ENCODE peak calls at places on chromosome 20, in ten cellular contexts. One of them, this sample, is unnamed.

GRCh38 chr20:44942264-44942973 is 17.8 kb downstream of the TOMM34 start:
- DNase-seq in AG08395: no peak
- DNase-seq in NCI-H1092: no peak
- DNase-seq in KBM-7: no peak
- DNase-seq in A549: no peak
- DNase-seq in NCI-H1694 treated with DMSO at 0.1 percent for 48 hours: no peak
- DNase-seq in colonic mucosa: no peak
- DNase-seq in endothelial cell: no peak
- DNase-seq in OCI-LY7: no peak
- DNase-seq in LHCN-M2: no peak
- DNase-seq in this sample: no peak

GRCh38 chr20:2221933-2222332 is 73.9 kb upstream of the TGM3 start:
- DNase-seq in AG08395: no peak
- DNase-seq in NCI-H1092: no peak
- DNase-seq in KBM-7: no peak
- DNase-seq in A549: no peak
- DNase-seq in NCI-H1694 treated with DMSO at 0.1 percent for 48 hours: no peak
- DNase-seq in colonic mucosa: no peak
- DNase-seq in endothelial cell: no peak
- DNase-seq in OCI-LY7: no peak
- DNase-seq in LHCN-M2: no peak
- DNase-seq in this sample: no peak

GRCh38 chr20:33648396-33649004 is 13.6 kb upstream of the C20orf144 start:
- DNase-seq in AG08395: peak
- DNase-seq in NCI-H1092: no peak
- DNase-seq in KBM-7: no peak
- DNase-seq in A549: no peak
- DNase-seq in NCI-H1694 treated with DMSO at 0.1 percent for 48 hours: no peak
- DNase-seq in colonic mucosa: no peak
- DNase-seq in endothelial cell: no peak
- DNase-seq in OCI-LY7: no peak
- DNase-seq in LHCN-M2: no peak
- DNase-seq in this sample: no peak

GRCh38 chr20:46752639-46753235 is 43.3 kb downstream of the SLC2A10 start:
- DNase-seq in AG08395: peak
- DNase-seq in NCI-H1092: peak
- DNase-seq in KBM-7: peak
- DNase-seq in A549: peak
- DNase-seq in NCI-H1694 treated with DMSO at 0.1 percent for 48 hours: peak
- DNase-seq in colonic mucosa: peak
- DNase-seq in endothelial cell: peak
- DNase-seq in OCI-LY7: peak
- DNase-seq in LHCN-M2: peak
- DNase-seq in this sample: peak

GRCh38 chr20:48238326-48238725 is 453.0 kb upstream of the SULF2 start:
- DNase-seq in AG08395: peak
- DNase-seq in NCI-H1092: no peak
- DNase-seq in KBM-7: no peak
- DNase-seq in A549: no peak
- DNase-seq in NCI-H1694 treated with DMSO at 0.1 percent for 48 hours: no peak
- DNase-seq in colonic mucosa: no peak
- DNase-seq in endothelial cell: no peak
- DNase-seq in OCI-LY7: no peak
- DNase-seq in LHCN-M2: no peak
- DNase-seq in this sample: no peak

GRCh38 chr20:34302312-34302722 is 838 bp downstream of the AHCY start:
- DNase-seq in AG08395: peak
- DNase-seq in NCI-H1092: no peak
- DNase-seq in KBM-7: no peak
- DNase-seq in A549: peak
- DNase-seq in NCI-H1694 treated with DMSO at 0.1 percent for 48 hours: peak
- DNase-seq in colonic mucosa: no peak
- DNase-seq in endothelial cell: no peak
- DNase-seq in OCI-LY7: no peak
- DNase-seq in LHCN-M2: no peak
- DNase-seq in this sample: no peak

GRCh38 chr20:19588731-19589130 is 169.3 kb upstream of the RIN2 start:
- DNase-seq in AG08395: no peak
- DNase-seq in NCI-H1092: no peak
- DNase-seq in KBM-7: no peak
- DNase-seq in A549: no peak
- DNase-seq in NCI-H1694 treated with DMSO at 0.1 percent for 48 hours: peak
- DNase-seq in colonic mucosa: no peak
- DNase-seq in endothelial cell: no peak
- DNase-seq in OCI-LY7: no peak
- DNase-seq in LHCN-M2: peak
- DNase-seq in this sample: peak

GRCh38 chr20:59314872-59315500 is 14.6 kb downstream of the EDN3 start:
- DNase-seq in AG08395: no peak
- DNase-seq in NCI-H1092: no peak
- DNase-seq in KBM-7: no peak
- DNase-seq in A549: no peak
- DNase-seq in NCI-H1694 treated with DMSO at 0.1 percent for 48 hours: no peak
- DNase-seq in colonic mucosa: no peak
- DNase-seq in endothelial cell: no peak
- DNase-seq in OCI-LY7: no peak
- DNase-seq in LHCN-M2: no peak
- DNase-seq in this sample: no peak

GRCh38 chr20:51008718-51009117 is 14.2 kb downstream of the KCNG1 start:
- DNase-seq in AG08395: no peak
- DNase-seq in NCI-H1092: no peak
- DNase-seq in KBM-7: no peak
- DNase-seq in A549: no peak
- DNase-seq in NCI-H1694 treated with DMSO at 0.1 percent for 48 hours: no peak
- DNase-seq in colonic mucosa: peak
- DNase-seq in endothelial cell: no peak
- DNase-seq in OCI-LY7: no peak
- DNase-seq in LHCN-M2: no peak
- DNase-seq in this sample: no peak

GRCh38 chr20:11168026-11168425 is 494.2 kb upstream of the JAG1 start:
- DNase-seq in AG08395: peak
- DNase-seq in NCI-H1092: no peak
- DNase-seq in KBM-7: no peak
- DNase-seq in A549: no peak
- DNase-seq in NCI-H1694 treated with DMSO at 0.1 percent for 48 hours: no peak
- DNase-seq in colonic mucosa: no peak
- DNase-seq in endothelial cell: no peak
- DNase-seq in OCI-LY7: no peak
- DNase-seq in LHCN-M2: peak
- DNase-seq in this sample: no peak

GRCh38 chr20:10434467-10434831 is 427 bp upstream of the MKKS start:
- DNase-seq in AG08395: peak
- DNase-seq in NCI-H1092: peak
- DNase-seq in KBM-7: peak
- DNase-seq in A549: peak
- DNase-seq in NCI-H1694 treated with DMSO at 0.1 percent for 48 hours: peak
- DNase-seq in colonic mucosa: peak
- DNase-seq in endothelial cell: peak
- DNase-seq in OCI-LY7: peak
- DNase-seq in LHCN-M2: peak
- DNase-seq in this sample: peak

GRCh38 chr20:15475483-15475882 is 1097.8 kb downstream of the KIF16B start:
- DNase-seq in AG08395: no peak
- DNase-seq in NCI-H1092: no peak
- DNase-seq in KBM-7: no peak
- DNase-seq in A549: no peak
- DNase-seq in NCI-H1694 treated with DMSO at 0.1 percent for 48 hours: peak
- DNase-seq in colonic mucosa: peak
- DNase-seq in endothelial cell: no peak
- DNase-seq in OCI-LY7: no peak
- DNase-seq in LHCN-M2: peak
- DNase-seq in this sample: peak

GRCh38 chr20:57678340-57678739 is 31.5 kb downstream of the PMEPA1 start:
- DNase-seq in AG08395: no peak
- DNase-seq in NCI-H1092: no peak
- DNase-seq in KBM-7: no peak
- DNase-seq in A549: no peak
- DNase-seq in NCI-H1694 treated with DMSO at 0.1 percent for 48 hours: peak
- DNase-seq in colonic mucosa: no peak
- DNase-seq in endothelial cell: no peak
- DNase-seq in OCI-LY7: peak
- DNase-seq in LHCN-M2: no peak
- DNase-seq in this sample: no peak

GRCh38 chr20:444862-445426 is 17.4 kb downstream of the TBC1D20 start:
- DNase-seq in AG08395: peak
- DNase-seq in NCI-H1092: no peak
- DNase-seq in KBM-7: no peak
- DNase-seq in A549: no peak
- DNase-seq in NCI-H1694 treated with DMSO at 0.1 percent for 48 hours: no peak
- DNase-seq in colonic mucosa: no peak
- DNase-seq in endothelial cell: no peak
- DNase-seq in OCI-LY7: no peak
- DNase-seq in LHCN-M2: peak
- DNase-seq in this sample: no peak

GRCh38 chr20:18665135-18665534 is 77.3 kb downstream of the DTD1 start:
- DNase-seq in AG08395: no peak
- DNase-seq in NCI-H1092: no peak
- DNase-seq in KBM-7: no peak
- DNase-seq in A549: no peak
- DNase-seq in NCI-H1694 treated with DMSO at 0.1 percent for 48 hours: no peak
- DNase-seq in colonic mucosa: no peak
- DNase-seq in endothelial cell: no peak
- DNase-seq in OCI-LY7: no peak
- DNase-seq in LHCN-M2: no peak
- DNase-seq in this sample: no peak

GRCh38 chr20:43925786-43926185 is 11.1 kb downstream of the TOX2 start:
- DNase-seq in AG08395: peak
- DNase-seq in NCI-H1092: peak
- DNase-seq in KBM-7: peak
- DNase-seq in A549: no peak
- DNase-seq in NCI-H1694 treated with DMSO at 0.1 percent for 48 hours: no peak
- DNase-seq in colonic mucosa: peak
- DNase-seq in endothelial cell: no peak
- DNase-seq in OCI-LY7: no peak
- DNase-seq in LHCN-M2: peak
- DNase-seq in this sample: no peak

GRCh38 chr20:58627212-58628072 is 23.6 kb upstream of the STX16 start:
- DNase-seq in AG08395: no peak
- DNase-seq in NCI-H1092: no peak
- DNase-seq in KBM-7: no peak
- DNase-seq in A549: no peak
- DNase-seq in NCI-H1694 treated with DMSO at 0.1 percent for 48 hours: no peak
- DNase-seq in colonic mucosa: no peak
- DNase-seq in endothelial cell: no peak
- DNase-seq in OCI-LY7: no peak
- DNase-seq in LHCN-M2: no peak
- DNase-seq in this sample: no peak

GRCh38 chr20:14830899-14831298 is 493.5 kb upstream of the FLRT3 start:
- DNase-seq in AG08395: no peak
- DNase-seq in NCI-H1092: no peak
- DNase-seq in KBM-7: no peak
- DNase-seq in A549: no peak
- DNase-seq in NCI-H1694 treated with DMSO at 0.1 percent for 48 hours: no peak
- DNase-seq in colonic mucosa: no peak
- DNase-seq in endothelial cell: no peak
- DNase-seq in OCI-LY7: no peak
- DNase-seq in LHCN-M2: no peak
- DNase-seq in this sample: no peak

GRCh38 chr20:23161244-23161875 is 75.2 kb upstream of the CD93 start:
- DNase-seq in AG08395: no peak
- DNase-seq in NCI-H1092: no peak
- DNase-seq in KBM-7: peak
- DNase-seq in A549: no peak
- DNase-seq in NCI-H1694 treated with DMSO at 0.1 percent for 48 hours: no peak
- DNase-seq in colonic mucosa: peak
- DNase-seq in endothelial cell: no peak
- DNase-seq in OCI-LY7: no peak
- DNase-seq in LHCN-M2: no peak
- DNase-seq in this sample: no peak

GRCh38 chr20:40016359-40016758 is 672.7 kb downstream of the MAFB start:
- DNase-seq in AG08395: no peak
- DNase-seq in NCI-H1092: no peak
- DNase-seq in KBM-7: no peak
- DNase-seq in A549: no peak
- DNase-seq in NCI-H1694 treated with DMSO at 0.1 percent for 48 hours: no peak
- DNase-seq in colonic mucosa: no peak
- DNase-seq in endothelial cell: no peak
- DNase-seq in OCI-LY7: no peak
- DNase-seq in LHCN-M2: no peak
- DNase-seq in this sample: no peak

GRCh38 chr20:63011798-63012197 is 5.0 kb upstream of the BHLHE23 start:
- DNase-seq in AG08395: no peak
- DNase-seq in NCI-H1092: no peak
- DNase-seq in KBM-7: no peak
- DNase-seq in A549: no peak
- DNase-seq in NCI-H1694 treated with DMSO at 0.1 percent for 48 hours: no peak
- DNase-seq in colonic mucosa: no peak
- DNase-seq in endothelial cell: no peak
- DNase-seq in OCI-LY7: no peak
- DNase-seq in LHCN-M2: peak
- DNase-seq in this sample: peak

GRCh38 chr20:10802201-10802600 is 128.4 kb upstream of the JAG1 start:
- DNase-seq in AG08395: no peak
- DNase-seq in NCI-H1092: no peak
- DNase-seq in KBM-7: no peak
- DNase-seq in A549: no peak
- DNase-seq in NCI-H1694 treated with DMSO at 0.1 percent for 48 hours: no peak
- DNase-seq in colonic mucosa: no peak
- DNase-seq in endothelial cell: no peak
- DNase-seq in OCI-LY7: no peak
- DNase-seq in LHCN-M2: peak
- DNase-seq in this sample: no peak

GRCh38 chr20:6868864-6869263 is 101.4 kb downstream of the BMP2 start:
- DNase-seq in AG08395: no peak
- DNase-seq in NCI-H1092: no peak
- DNase-seq in KBM-7: no peak
- DNase-seq in A549: no peak
- DNase-seq in NCI-H1694 treated with DMSO at 0.1 percent for 48 hours: no peak
- DNase-seq in colonic mucosa: no peak
- DNase-seq in endothelial cell: no peak
- DNase-seq in OCI-LY7: no peak
- DNase-seq in LHCN-M2: no peak
- DNase-seq in this sample: no peak

GRCh38 chr20:46690219-46691111 is 1.2 kb upstream of the TP53RK start:
- DNase-seq in AG08395: no peak
- DNase-seq in NCI-H1092: no peak
- DNase-seq in KBM-7: no peak
- DNase-seq in A549: no peak
- DNase-seq in NCI-H1694 treated with DMSO at 0.1 percent for 48 hours: no peak
- DNase-seq in colonic mucosa: no peak
- DNase-seq in endothelial cell: no peak
- DNase-seq in OCI-LY7: no peak
- DNase-seq in LHCN-M2: no peak
- DNase-seq in this sample: no peak

GRCh38 chr20:41017448-41018042 is 11.1 kb upstream of the TOP1 start:
- DNase-seq in AG08395: no peak
- DNase-seq in NCI-H1092: no peak
- DNase-seq in KBM-7: no peak
- DNase-seq in A549: no peak
- DNase-seq in NCI-H1694 treated with DMSO at 0.1 percent for 48 hours: no peak
- DNase-seq in colonic mucosa: peak
- DNase-seq in endothelial cell: no peak
- DNase-seq in OCI-LY7: no peak
- DNase-seq in LHCN-M2: no peak
- DNase-seq in this sample: no peak

GRCh38 chr20:37714973-37715657 is 21.3 kb downstream of the CTNNBL1 start:
- DNase-seq in AG08395: no peak
- DNase-seq in NCI-H1092: no peak
- DNase-seq in KBM-7: peak
- DNase-seq in A549: no peak
- DNase-seq in NCI-H1694 treated with DMSO at 0.1 percent for 48 hours: no peak
- DNase-seq in colonic mucosa: no peak
- DNase-seq in endothelial cell: no peak
- DNase-seq in OCI-LY7: no peak
- DNase-seq in LHCN-M2: no peak
- DNase-seq in this sample: no peak

GRCh38 chr20:44080646-44081267 is 106.2 kb downstream of the JPH2 start:
- DNase-seq in AG08395: peak
- DNase-seq in NCI-H1092: peak
- DNase-seq in KBM-7: peak
- DNase-seq in A549: peak
- DNase-seq in NCI-H1694 treated with DMSO at 0.1 percent for 48 hours: peak
- DNase-seq in colonic mucosa: peak
- DNase-seq in endothelial cell: peak
- DNase-seq in OCI-LY7: peak
- DNase-seq in LHCN-M2: peak
- DNase-seq in this sample: no peak

GRCh38 chr20:56859751-56860366 is 230.8 kb downstream of the TFAP2C start:
- DNase-seq in AG08395: no peak
- DNase-seq in NCI-H1092: no peak
- DNase-seq in KBM-7: no peak
- DNase-seq in A549: no peak
- DNase-seq in NCI-H1694 treated with DMSO at 0.1 percent for 48 hours: no peak
- DNase-seq in colonic mucosa: no peak
- DNase-seq in endothelial cell: no peak
- DNase-seq in OCI-LY7: no peak
- DNase-seq in LHCN-M2: no peak
- DNase-seq in this sample: no peak

This sample was measured in COR-L47.